ENCODE peak calls at places on chromosomes 12 and 14, in nine cellular contexts. O is lower leg skin, S is psoas muscle, B is neural crest cell, X is dorsolateral prefrontal cortex, W is NB4, Z is cardiac fibroblast, I is AG04449, P is mucosa of descending colon. T is an unnamed sample.

GRCh38 chr12:69457433-69457832 is 12.8 kb upstream of the FRS2 start:
- DNase-seq in O (no peak), S (no peak), B (no peak), X (no peak), W (no peak), Z (no peak), I (no peak), P (no peak), T (no peak)

GRCh38 chr12:124432376-124432775 is 135.0 kb downstream of the NCOR2 start:
- DNase-seq in O (no peak), S (no peak), B (no peak), X (no peak), W (peak), Z (no peak), I (no peak), P (no peak), T (no peak)

GRCh38 chr14:72946491-72946890 is 20.2 kb downstream of the DCAF4 start:
- DNase-seq in O (no peak), S (no peak), B (no peak), X (no peak), W (no peak), Z (no peak), I (no peak), P (no peak), T (no peak)

GRCh38 chr12:1691123-1692007 is 495 bp downstream of the ADIPOR2 start:
- DNase-seq in O (peak), S (no peak), B (no peak), X (no peak), W (peak), Z (peak), I (no peak), P (peak), T (peak)

GRCh38 chr14:31939934-31940333 is 137.2 kb upstream of the ARHGAP5 start:
- DNase-seq in O (no peak), S (no peak), B (no peak), X (no peak), W (no peak), Z (no peak), I (no peak), P (peak), T (no peak)

GRCh38 chr14:59583755-59584154 is 7.1 kb upstream of the CCDC175 start:
- DNase-seq in O (no peak), S (no peak), B (no peak), X (no peak), W (peak), Z (peak), I (no peak), P (no peak), T (no peak)

GRCh38 chr14:49977126-49977841 is 84.4 kb downstream of the ARF6 start:
- DNase-seq in O (peak), S (no peak), B (no peak), X (no peak), W (peak), Z (no peak), I (no peak), P (no peak), T (no peak)

GRCh38 chr12:21911832-21912231 is 29.4 kb downstream of the ABCC9 start:
- DNase-seq in O (no peak), S (no peak), B (no peak), X (no peak), W (no peak), Z (no peak), I (no peak), P (no peak), T (no peak)

GRCh38 chr12:51345681-51346080 is 798 bp downstream of the CELA1 start:
- DNase-seq in O (no peak), S (no peak), B (no peak), X (no peak), W (no peak), Z (peak), I (no peak), P (no peak), T (no peak)

GRCh38 chr12:13095266-13095995 is 8.0 kb downstream of the GSG1 start:
- DNase-seq in O (no peak), S (no peak), B (no peak), X (no peak), W (peak), Z (no peak), I (no peak), P (no peak), T (no peak)

GRCh38 chr12:25197608-25198007 is 2.6 kb downstream of the ETFRF1 start:
- DNase-seq in O (no peak), S (no peak), B (no peak), X (no peak), W (peak), Z (no peak), I (no peak), P (no peak), T (no peak)

GRCh38 chr12:120903382-120903817 is 758 bp downstream of the SPPL3 start:
- DNase-seq in O (peak), S (peak), B (peak), X (peak), W (peak), Z (peak), I (no peak), P (peak), T (peak)

GRCh38 chr12:120905856-120906384 is 1.8 kb upstream of the SPPL3 start:
- DNase-seq in O (no peak), S (no peak), B (no peak), X (no peak), W (no peak), Z (no peak), I (no peak), P (no peak), T (no peak)

GRCh38 chr12:120902846-120903381 is 1.2 kb downstream of the SPPL3 start:
- DNase-seq in O (no peak), S (no peak), B (no peak), X (no peak), W (peak), Z (no peak), I (no peak), P (peak), T (no peak)

GRCh38 chr12:120901818-120902217 is 2.3 kb downstream of the SPPL3 start:
- DNase-seq in O (no peak), S (no peak), B (no peak), X (no peak), W (no peak), Z (no peak), I (no peak), P (no peak), T (no peak)

GRCh38 chr12:120903818-120904773 is at the start of gene SPPL3:
- DNase-seq in O (peak), S (peak), B (peak), X (peak), W (peak), Z (peak), I (no peak), P (peak), T (peak)
- TF ChIP-seq CTCF in O (no peak), S (no peak), B (no peak), X (peak), W (no peak), Z (no peak), I (no peak), P (no peak), T (no peak)

GRCh38 chr12:53414756-53415417 is 8.8 kb upstream of the AMHR2 start:
- DNase-seq in O (no peak), S (no peak), B (no peak), X (no peak), W (no peak), Z (peak), I (no peak), P (no peak), T (no peak)
- TF ChIP-seq CTCF in O (no peak), S (no peak), B (no peak), X (no peak), W (no peak), Z (no peak), I (no peak), P (no peak), T (no peak)

GRCh38 chr12:401235-402126 is at the start of gene CCDC77:
- DNase-seq in O (peak), S (peak), B (peak), X (peak), W (peak), Z (peak), I (peak), P (peak), T (peak)
- TF ChIP-seq CTCF in O (no peak), S (peak), B (peak), X (peak), W (peak), Z (peak), I (peak), P (peak), T (peak)

GRCh38 chr12:27252934-27253333 is 8.8 kb downstream of the STK38L start:
- DNase-seq in O (no peak), S (no peak), B (no peak), X (no peak), W (no peak), Z (no peak), I (no peak), P (no peak), T (no peak)
- TF ChIP-seq CTCF in O (no peak), S (no peak), B (no peak), X (no peak), W (no peak), Z (no peak), I (no peak), P (no peak), T (no peak)

GRCh38 chr12:112256780-112257179 is 125.5 kb downstream of the HECTD4 start:
- DNase-seq in O (no peak), S (no peak), B (no peak), X (no peak), W (no peak), Z (no peak), I (no peak), P (no peak), T (no peak)

GRCh38 chr12:112258926-112259325 is 123.3 kb downstream of the HECTD4 start:
- DNase-seq in O (no peak), S (no peak), B (no peak), X (no peak), W (no peak), Z (no peak), I (no peak), P (no peak), T (no peak)

GRCh38 chr12:112266473-112266872 is 115.8 kb downstream of the HECTD4 start:
- DNase-seq in O (no peak), S (no peak), B (no peak), X (no peak), W (no peak), Z (no peak), I (no peak), P (no peak), T (no peak)

DNA sequence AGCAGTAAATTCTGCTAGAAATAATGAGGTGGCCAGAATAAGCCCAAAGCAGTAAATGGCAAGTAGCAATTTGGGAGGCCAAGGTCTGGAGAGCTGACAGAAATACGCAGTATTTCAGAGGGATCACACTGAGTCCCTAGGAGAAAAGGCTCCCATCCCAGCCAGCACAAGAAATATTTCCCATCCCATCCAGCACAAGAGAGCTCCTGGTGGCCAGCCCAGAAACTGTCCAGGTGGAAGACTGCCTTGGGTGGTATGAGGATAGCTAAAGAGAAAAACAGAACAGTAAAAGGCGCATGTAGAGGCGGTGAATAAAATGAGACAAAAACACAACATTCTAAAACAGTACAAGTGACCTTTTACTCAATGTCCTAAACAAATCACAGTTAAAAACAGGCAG is 120.7 kb downstream of the HECTD4 start:
- DNase-seq in O (no peak), S (no peak), B (no peak), X (no peak), W (no peak), Z (no peak), I (no peak), P (no peak), T (no peak)
- TF ChIP-seq CTCF in O (no peak), S (no peak), B (peak), X (peak), W (peak), Z (peak), I (peak), P (no peak), T (no peak)

DNA sequence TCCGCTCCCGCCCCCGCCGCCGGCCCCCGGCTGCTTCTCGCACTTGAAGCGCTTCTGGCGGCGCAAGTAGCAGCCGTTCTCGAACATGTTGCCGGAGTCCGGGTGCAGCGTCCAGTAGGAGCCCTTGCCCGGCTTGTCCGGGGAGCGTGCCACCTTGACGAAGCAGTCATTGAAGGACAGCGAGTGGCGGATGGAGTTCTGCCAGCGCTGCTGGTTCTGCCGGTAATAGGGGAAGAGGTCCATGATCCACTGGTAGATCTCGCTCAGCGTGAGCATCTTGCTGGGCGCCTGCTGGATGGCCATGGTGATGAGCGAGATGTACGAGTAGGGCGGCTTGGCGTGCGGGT is 3.1 kb downstream of the FOXA1 start:
- DNase-seq in O (no peak), S (no peak), B (no peak), X (no peak), W (no peak), Z (no peak), I (no peak), P (peak), T (no peak)
- TF ChIP-seq CTCF in O (no peak), S (no peak), B (no peak), X (no peak), W (no peak), Z (no peak), I (no peak), P (no peak), T (no peak)

GRCh38 chr14:103734081-103734888 is 18.7 kb downstream of the ZFYVE21 start:
- DNase-seq in O (no peak), S (no peak), B (no peak), X (no peak), W (no peak), Z (no peak), I (no peak), P (no peak), T (no peak)

GRCh38 chr14:103733651-103734050 is 18.0 kb downstream of the ZFYVE21 start:
- DNase-seq in O (no peak), S (no peak), B (no peak), X (no peak), W (no peak), Z (no peak), I (no peak), P (no peak), T (no peak)

GRCh38 chr14:103731916-103732867 is 16.6 kb downstream of the ZFYVE21 start:
- DNase-seq in O (peak), S (no peak), B (no peak), X (no peak), W (no peak), Z (no peak), I (no peak), P (no peak), T (no peak)

GRCh38 chr14:103731481-103731880 is 15.9 kb downstream of the ZFYVE21 start:
- DNase-seq in O (no peak), S (peak), B (no peak), X (no peak), W (no peak), Z (no peak), I (no peak), P (no peak), T (no peak)

DNA sequence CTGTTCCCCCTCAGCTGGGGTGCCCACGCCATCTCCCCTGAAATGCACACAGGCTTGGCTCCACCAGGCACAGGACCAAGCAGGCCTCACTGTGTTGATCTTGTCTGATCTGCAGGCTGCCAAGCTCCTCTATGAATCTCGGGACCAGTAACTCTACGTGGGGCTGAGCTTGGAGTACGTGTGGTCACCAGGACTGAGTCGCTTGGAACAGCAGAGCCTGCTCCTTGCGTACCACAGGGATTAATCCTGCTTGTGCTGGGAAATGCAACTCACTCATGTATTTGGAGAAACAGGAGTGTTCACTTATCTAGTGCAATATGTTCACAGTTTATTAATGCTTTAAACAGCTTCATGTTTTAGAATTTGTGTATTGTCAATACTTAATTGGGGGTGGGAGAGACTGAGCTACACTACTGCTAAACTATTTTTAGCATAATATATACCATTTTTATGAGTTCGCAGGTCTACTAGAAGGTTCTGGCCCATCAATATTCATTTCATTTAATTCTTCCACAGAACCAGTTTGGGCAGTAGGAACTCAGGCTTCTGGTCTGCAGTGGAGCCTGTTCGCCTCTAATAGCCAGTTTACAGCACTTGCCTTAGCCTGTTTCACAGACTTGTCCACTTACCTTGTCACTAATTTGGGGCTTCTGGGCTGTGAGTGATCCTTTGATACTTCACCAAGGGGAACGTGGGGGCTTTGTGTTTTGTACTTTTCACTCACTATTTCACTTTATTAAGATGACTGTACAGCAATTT is 17.4 kb downstream of the ZFYVE21 start:
- DNase-seq in O (peak), S (no peak), B (no peak), X (no peak), W (no peak), Z (no peak), I (no peak), P (no peak), T (no peak)
- TF ChIP-seq CTCF in O (no peak), S (no peak), B (no peak), X (no peak), W (no peak), Z (no peak), I (no peak), P (no peak), T (no peak)